ENCODE peak calls at places on chromosome 11, in five cellular contexts. O is NCI-H2029 treated with DMSO at 0.1 percent for 48 hours; E is GM23248; U is activated gamma-delta T cell treated with anti-CD3 and anti-CD28 coated beads, Interleukin-2, amount 50 U/mL, for 16 hours; D is AG09309. X is an unnamed sample.

GRCh38 chr11:94822080-94822479 is 53.9 kb downstream of the AMOTL1 start:
- DNase-seq in O (no peak), E (no peak), U (no peak), D (no peak), X (no peak)

GRCh38 chr11:113176971-113177370 is 137.4 kb upstream of the TTC12 start:
- DNase-seq in O (no peak), E (peak), U (no peak), D (no peak), X (no peak)

GRCh38 chr11:62553839-62554361 is 7.3 kb upstream of the AHNAK start:
- DNase-seq in O (no peak), E (peak), U (no peak), D (peak), X (peak)

GRCh38 chr11:43327987-43328386 is 16.2 kb downstream of the API5 start:
- DNase-seq in O (no peak), E (peak), U (no peak), D (peak), X (peak)

GRCh38 chr11:120527111-120527748 is 15.7 kb downstream of the GRIK4 start:
- DNase-seq in O (no peak), E (peak), U (no peak), D (no peak), X (peak)

GRCh38 chr11:62544521-62545436 is 1.8 kb downstream of the AHNAK start:
- DNase-seq in O (no peak), E (peak), U (no peak), D (no peak), X (no peak)

GRCh38 chr11:102012946-102013345 is 34.3 kb upstream of the CFAP300 start:
- DNase-seq in O (no peak), E (no peak), U (no peak), D (no peak), X (no peak)

GRCh38 chr11:72670041-72670440 is 4.2 kb downstream of the PDE2A start:
- DNase-seq in O (no peak), E (no peak), U (no peak), D (no peak), X (no peak)

GRCh38 chr11:34394771-34395300 is 37.0 kb upstream of the ABTB2 start:
- DNase-seq in O (no peak), E (no peak), U (no peak), D (no peak), X (no peak)

GRCh38 chr11:9660886-9661285 is 3.0 kb upstream of the SWAP70 start:
- DNase-seq in O (peak), E (peak), U (no peak), D (no peak), X (no peak)

GRCh38 chr11:72781313-72782080 is 12.3 kb downstream of the STARD10 start:
- DNase-seq in O (no peak), E (peak), U (peak), D (no peak), X (no peak)

GRCh38 chr11:10930961-10931760 is 73.3 kb upstream of the ZBED5 start:
- DNase-seq in O (peak), E (peak), U (peak), D (no peak), X (peak)

GRCh38 chr11:34830648-34831047 is 85.5 kb downstream of the APIP start:
- DNase-seq in O (peak), E (peak), U (no peak), D (no peak), X (no peak)

GRCh38 chr11:112477929-112478317 is 217.3 kb upstream of the PLET1 start:
- DNase-seq in O (no peak), E (no peak), U (no peak), D (no peak), X (no peak)

GRCh38 chr11:48123934-48124755 is 92.5 kb upstream of the OR4B1 start:
- DNase-seq in O (no peak), E (no peak), U (no peak), D (no peak), X (no peak)

GRCh38 chr11:118956094-118956846 is at the start of gene UPK2:
- DNase-seq in O (peak), E (peak), U (peak), D (peak), X (peak)

GRCh38 chr11:87137711-87138110 is 100.0 kb downstream of the TMEM135 start:
- DNase-seq in O (no peak), E (peak), U (no peak), D (no peak), X (no peak)

GRCh38 chr11:61575886-61576516 is 4.9 kb downstream of the SYT7 start:
- DNase-seq in O (no peak), E (no peak), U (no peak), D (no peak), X (no peak)

GRCh38 chr11:67355023-67355793 is 1.9 kb upstream of the POLD4 start:
- DNase-seq in O (no peak), E (peak), U (no peak), D (no peak), X (no peak)

X was measured in stromal cell of bone marrow.